ENCODE peak calls at places on chromosomes 3 and 15, in eight cellular contexts. A is HTR-8/SVneo; C is DMS153; U is Caco-2; Q is activated naive CD8-positive, alpha-beta T cell treated with anti-CD3 and anti-CD28 coated beads for 36 hours; D is activated effector memory CD4-positive, alpha-beta T cell treated with anti-CD3 and anti-CD28 coated beads, Interleukin-2, amount 50 U/mL, for 16 hours; I is neural crest cell; X is GM18507. Z is an unnamed sample.

GRCh38 chr3:25460751-25461150 is 32.7 kb downstream of the RARB start:
- DNase-seq in X (peak; percentile 9), D (no peak), A (no peak), U (no peak), Q (no peak), I (no peak), C (no peak), Z (no peak)

GRCh38 chr15:81001180-81002003 is 669 bp downstream of the TLNRD1 start:
- DNase-seq in D (peak; percentile 84), I (peak; percentile 37), X (no peak), U (peak; percentile 37), Q (peak; percentile 62), A (peak; percentile 24), C (no peak), Z (peak; percentile 60)

GRCh38 chr3:155231792-155232191 is 61.7 kb downstream of the STRIT1 start:
- DNase-seq in D (no peak), X (no peak), C (no peak), U (no peak), A (no peak), I (no peak), Q (no peak), Z (no peak)

GRCh38 chr3:195872800-195873199 is 35.6 kb downstream of the TNK2 start:
- DNase-seq in C (no peak), I (no peak), X (no peak), Q (no peak), A (no peak), D (no peak), U (no peak), Z (no peak)

GRCh38 chr3:173789530-173789929 is 392.0 kb downstream of the NLGN1 start:
- DNase-seq in Q (no peak), I (no peak), U (no peak), C (no peak), D (no peak), A (no peak), X (no peak), Z (no peak)

GRCh38 chr3:100401674-100402036 is 316 bp downstream of the LNP1 start:
- DNase-seq in Q (peak; percentile 46), A (peak; percentile 22), U (no peak), I (no peak), C (no peak), X (no peak), D (peak; percentile 81), Z (no peak)

GRCh38 chr3:187739561-187740445 is 5.5 kb downstream of the BCL6 start:
- DNase-seq in U (peak; percentile 59), A (no peak), Q (peak; percentile 83), I (peak; percentile 81), X (peak; percentile 33), D (peak; percentile 93), C (peak; percentile 46), Z (peak; percentile 55)

GRCh38 chr3:133894334-133895207 is 1.1 kb downstream of the RAB6B start:
- DNase-seq in C (no peak), I (no peak), D (no peak), U (no peak), X (no peak), Q (no peak), A (no peak), Z (no peak)

GRCh38 chr15:65559941-65560340 is 29.7 kb downstream of the HACD3 start:
- DNase-seq in X (no peak), D (no peak), A (no peak), I (no peak), U (no peak), Q (no peak), C (no peak), Z (no peak)

GRCh38 chr3:146390967-146391366 is 78.4 kb downstream of the PLSCR2 start:
- DNase-seq in C (no peak), I (no peak), Q (no peak), A (no peak), U (no peak), X (no peak), D (no peak), Z (no peak)

GRCh38 chr3:113968986-113969385 is 21.2 kb downstream of the ZDHHC23 start:
- DNase-seq in X (no peak), Q (no peak), C (no peak), D (no peak), U (no peak), A (no peak), I (no peak), Z (no peak)

GRCh38 chr3:134201201-134202130 is 49.2 kb downstream of the RYK start:
- DNase-seq in X (no peak), A (peak; percentile 8), U (no peak), C (no peak), I (no peak), Q (no peak), D (no peak), Z (no peak)

GRCh38 chr3:127961963-127962362 is 46.9 kb downstream of the KBTBD12 start:
- DNase-seq in I (no peak), X (no peak), C (peak; percentile 35), D (no peak), U (peak; percentile 55), A (peak; percentile 13), Q (no peak), Z (peak; percentile 79)

GRCh38 chr3:78809941-78810340 is 957.9 kb downstream of the ROBO1 start:
- DNase-seq in Q (no peak), C (no peak), D (no peak), U (no peak), A (no peak), I (no peak), X (no peak), Z (no peak)

GRCh38 chr15:28983432-28984311 is 97.9 kb downstream of the APBA2 start:
- DNase-seq in A (no peak), Q (no peak), U (no peak), D (no peak), I (no peak), C (no peak), X (no peak), Z (no peak)

GRCh38 chr3:9808345-9809037 is 1.6 kb upstream of the TTLL3 start:
- DNase-seq in C (no peak), X (no peak), D (peak; percentile 81), I (no peak), A (no peak), U (peak; percentile 69), Q (peak; percentile 58), Z (peak; percentile 64)

GRCh38 chr15:38945551-38946298 is 381.1 kb upstream of the RASGRP1 start:
- DNase-seq in C (no peak), D (no peak), U (no peak), I (no peak), A (no peak), Q (no peak), X (no peak), Z (no peak)

GRCh38 chr3:101179637-101180036 is 140.7 kb downstream of the IMPG2 start:
- DNase-seq in D (no peak), C (no peak), Q (no peak), X (no peak), A (peak; percentile 38), U (no peak), I (no peak), Z (no peak)

GRCh38 chr3:129469026-129469425 is 29.0 kb downstream of the IFT122 start:
- DNase-seq in I (no peak), Q (no peak), D (no peak), A (no peak), X (no peak), U (no peak), C (no peak), Z (no peak)

GRCh38 chr15:74781673-74782595 is at the start of gene CSK:
- DNase-seq in X (peak; percentile 67), U (no peak), Q (peak; percentile 89), A (peak; percentile 85), I (peak; percentile 69), C (peak; percentile 12), D (peak; percentile 93), Z (peak; percentile 86)

GRCh38 chr3:154120903-154121235 is 321 bp upstream of the ARHGEF26 start:
- DNase-seq in C (no peak), A (no peak), D (no peak), I (no peak), Q (no peak), U (no peak), X (no peak), Z (no peak)

GRCh38 chr3:69738291-69738690 is 973 bp upstream of the MITF start:
- DNase-seq in C (no peak), A (no peak), X (no peak), Q (no peak), I (no peak), D (no peak), U (no peak), Z (no peak)

GRCh38 chr3:128210711-128211110 is 57.4 kb downstream of the EEFSEC start:
- DNase-seq in C (no peak), A (no peak), D (no peak), X (no peak), Q (no peak), U (no peak), I (no peak), Z (no peak)